ENCODE peak calls at places on chromosomes 2 and 18, in nine cellular contexts. H, V, N, U, C, G, R, D and Q are unnamed samples.

GRCh38 chr2:159961005-159961404 is 101.4 kb downstream of the PLA2R1 start:
- DNase-seq in U (no peak), G (no peak), H (no peak), N (no peak), V (peak; percentile 66), R (no peak), D (no peak), C (no peak), Q (no peak)

GRCh38 chr2:237596856-237597679 is 6.5 kb upstream of the RAB17 start:
- DNase-seq in H (no peak), C (no peak), U (no peak), V (no peak), D (no peak), G (no peak), N (no peak), R (no peak), Q (no peak)

GRCh38 chr2:219605607-219605954 is 7.9 kb downstream of the STK11IP start:
- DNase-seq in V (no peak), H (no peak), N (no peak), D (no peak), G (no peak), C (no peak), R (no peak), U (no peak), Q (no peak)

GRCh38 chr2:47002480-47003381 is 87.1 kb upstream of the MCFD2 start:
- DNase-seq in D (no peak), R (peak; percentile 76), V (peak; percentile 71), C (no peak), N (peak; percentile 87), H (no peak), G (no peak), U (peak; percentile 11), Q (no peak)

GRCh38 chr2:158456309-158457066 is at the start of the genes CCDC148 and PKP4:
- DNase-seq in H (peak; percentile 96), V (peak; percentile 93), R (peak; percentile 98), D (peak; percentile 85), N (peak; percentile 94), U (peak; percentile 92), G (peak; percentile 74), C (peak; percentile 62), Q (peak; percentile 77)

GRCh38 chr18:12038661-12039417 is 54.8 kb upstream of the ANKRD62 start:
- DNase-seq in G (no peak), C (peak; percentile 74), H (peak; percentile 86), V (peak; percentile 56), D (peak; percentile 85), N (peak; percentile 78), U (peak; percentile 81), R (peak; percentile 90), Q (peak; percentile 62)

GRCh38 chr2:155377931-155378444 is 679.5 kb downstream of the KCNJ3 start:
- DNase-seq in N (no peak), G (no peak), H (no peak), V (no peak), R (no peak), D (no peak), U (no peak), C (no peak), Q (no peak)

GRCh38 chr18:61639886-61640285 is 252.9 kb downstream of the RNF152 start:
- DNase-seq in D (no peak), N (no peak), H (no peak), V (no peak), G (no peak), R (no peak), C (no peak), U (no peak), Q (no peak)

GRCh38 chr18:35463050-35463449 is 34.7 kb downstream of the INO80C start:
- DNase-seq in R (no peak), C (no peak), U (no peak), N (no peak), D (no peak), H (no peak), G (peak; percentile 93), V (no peak), Q (no peak)

GRCh38 chr2:221572821-221573429 is 821 bp upstream of the EPHA4 start:
- DNase-seq in D (peak; percentile 24), N (peak; percentile 63), G (no peak), V (no peak), C (peak; percentile 41), U (peak; percentile 33), R (peak; percentile 60), H (peak; percentile 46), Q (no peak)

GRCh38 chr2:43273477-43273876 is 47.1 kb upstream of the ZFP36L2 start:
- DNase-seq in D (no peak), G (no peak), R (peak; percentile 63), H (peak; percentile 40), V (no peak), N (no peak), U (no peak), C (no peak), Q (no peak)

GRCh38 chr18:24586662-24587360 is 126.4 kb downstream of the HRH4 start:
- DNase-seq in V (no peak), N (no peak), G (no peak), H (no peak), C (no peak), R (no peak), D (no peak), U (no peak), Q (no peak)

GRCh38 chr2:150596071-150596470 is 108.6 kb upstream of the RND3 start:
- DNase-seq in H (no peak), V (no peak), D (no peak), G (no peak), C (no peak), N (no peak), R (peak; percentile 30), U (no peak), Q (no peak)

GRCh38 chr2:115739574-115739973 is 1297.1 kb downstream of the DPP10 start:
- DNase-seq in D (no peak), H (no peak), C (no peak), U (peak; percentile 16), G (no peak), V (no peak), R (no peak), N (no peak), Q (no peak)

GRCh38 chr18:32173654-32174053 is 16.2 kb upstream of the MEP1B start:
- DNase-seq in V (no peak), C (no peak), R (no peak), N (no peak), H (no peak), G (no peak), D (no peak), U (no peak), Q (no peak)

GRCh38 chr2:219540784-219541504 is 2.7 kb downstream of the CHPF start:
- DNase-seq in N (no peak), U (no peak), V (no peak), R (no peak), D (no peak), G (no peak), C (no peak), H (no peak), Q (no peak)

GRCh38 chr2:33378551-33379220 is 97.8 kb upstream of the RASGRP3 start:
- DNase-seq in R (no peak), N (peak; percentile 70), U (no peak), V (no peak), C (no peak), H (no peak), D (no peak), G (no peak), Q (no peak)

GRCh38 chr2:241762933-241763369 is 13.7 kb upstream of the GAL3ST2 start:
- DNase-seq in V (no peak), C (no peak), N (no peak), R (no peak), H (no peak), U (no peak), G (no peak), D (no peak), Q (peak; percentile 36)

GRCh38 chr2:190996338-190996946 is 17.5 kb downstream of the STAT1 start:
- DNase-seq in G (no peak), U (peak; percentile 67), R (peak; percentile 66), N (no peak), H (no peak), D (no peak), C (no peak), V (peak; percentile 3), Q (no peak)

GRCh38 chr2:75655861-75656260 is 9.3 kb downstream of the MRPL19 start:
- DNase-seq in N (no peak), V (no peak), U (no peak), R (no peak), G (no peak), D (no peak), C (no peak), H (no peak), Q (no peak)

GRCh38 chr2:67289921-67290371 is 107.2 kb upstream of the ETAA1 start:
- DNase-seq in R (no peak), G (no peak), H (no peak), D (no peak), V (no peak), N (no peak), U (peak; percentile 80), C (no peak), Q (no peak)

GRCh38 chr18:67733094-67733493 is 216.6 kb upstream of the DSEL start:
- DNase-seq in G (no peak), V (no peak), D (peak; percentile 4), U (no peak), H (no peak), R (peak; percentile 62), C (no peak), N (no peak), Q (no peak)

GRCh38 chr2:128564551-128564950 is 245.9 kb upstream of the HS6ST1 start:
- DNase-seq in R (no peak), N (no peak), D (no peak), G (no peak), V (no peak), C (no peak), U (no peak), H (no peak), Q (no peak)

GRCh38 chr2:30408961-30409387 is 38.1 kb upstream of the LCLAT1 start:
- DNase-seq in G (no peak), U (no peak), V (no peak), D (no peak), C (no peak), N (no peak), H (no peak), R (peak; percentile 70), Q (no peak)

GRCh38 chr2:236168110-236169067 is at the start of gene GBX2:
- DNase-seq in D (peak; percentile 79), U (no peak), C (peak; percentile 83), R (peak; percentile 87), H (no peak), V (no peak), G (peak; percentile 64), N (peak; percentile 81), Q (no peak)

GRCh38 chr18:44556296-44556695 is 124.4 kb upstream of the SETBP1 start:
- DNase-seq in H (no peak), N (peak; percentile 4), C (no peak), V (no peak), U (no peak), G (no peak), D (no peak), R (no peak), Q (no peak)